ENCODE peak calls at places on chromosomes 4 and X, in five cellular contexts. R is H9, C is IMR-90, X is mesendoderm, P is neuronal stem cell. N is an unnamed sample.

GRCh38 chrX:25968920-25969319 is 169.2 kb upstream of the MAGEB18 start:
- DNase-seq in R (peak), C (no peak), X (peak), P (peak), N (no peak)

GRCh38 chr4:123740236-123740635 is 343.6 kb downstream of the SPRY1 start:
- DNase-seq in R (no peak), C (no peak), X (peak), P (no peak), N (no peak)

GRCh38 chr4:175930471-175930870 is 118.4 kb upstream of the GPM6A start:
- DNase-seq in R (no peak), C (no peak), X (peak), P (no peak), N (no peak)

GRCh38 chrX:1778817-1779216 is 164.0 kb downstream of the ASMT start:
- DNase-seq in R (no peak), C (no peak), X (no peak), P (no peak), N (no peak)

GRCh38 chrX:123860506-123860840 is 620 bp downstream of the XIAP start:
- DNase-seq in R (no peak), C (no peak), X (no peak), P (no peak), N (peak)

GRCh38 chr4:142493255-142493976 is 352.7 kb downstream of the INPP4B start:
- DNase-seq in R (no peak), C (peak), X (no peak), P (no peak), N (no peak)

GRCh38 chrX:77009691-77010090 is 437.5 kb upstream of the FGF16 start:
- DNase-seq in R (no peak), C (peak), X (no peak), P (no peak), N (no peak)

GRCh38 chrX:22634081-22634480 is 361.4 kb downstream of the CBLL2 start:
- DNase-seq in R (no peak), C (peak), X (no peak), P (no peak), N (no peak)

GRCh38 chrX:9535101-9535500 is 70.2 kb downstream of the TBL1X start:
- DNase-seq in R (no peak), C (peak), X (no peak), P (no peak), N (no peak)

GRCh38 chr4:168451744-168452394 is 28.4 kb downstream of the DDX60L start:
- DNase-seq in R (no peak), C (peak), X (peak), P (no peak), N (peak)

GRCh38 chrX:129747533-129747932 is 8.8 kb downstream of the XPNPEP2 start:
- DNase-seq in R (no peak), C (no peak), X (no peak), P (no peak), N (no peak)

GRCh38 chrX:39418132-39418935 is 617.1 kb downstream of the MID1IP1 start:
- DNase-seq in R (no peak), C (no peak), X (no peak), P (no peak), N (no peak)

GRCh38 chr4:88442636-88443260 is 14.2 kb upstream of the HERC5 start:
- DNase-seq in R (no peak), C (no peak), X (peak), P (no peak), N (no peak)

GRCh38 chrX:8044861-8045434 is 117.7 kb upstream of the PNPLA4 start:
- DNase-seq in R (no peak), C (no peak), X (no peak), P (no peak), N (no peak)

GRCh38 chr4:76088719-76089118 is 14.2 kb downstream of the ART3 start:
- DNase-seq in R (no peak), C (no peak), X (no peak), P (no peak), N (no peak)

GRCh38 chr4:27278615-27279014 is 418.0 kb downstream of the STIM2 start:
- DNase-seq in R (peak), C (peak), X (peak), P (peak), N (peak)

GRCh38 chrX:96611619-96612362 is 72.9 kb upstream of the DIAPH2 start:
- DNase-seq in R (no peak), C (peak), X (peak), P (no peak), N (no peak)

GRCh38 chr4:108432418-108432817 is 188.0 kb upstream of the RPL34 start:
- DNase-seq in R (no peak), C (no peak), X (no peak), P (no peak), N (no peak)

GRCh38 chrX:74534569-74535038 is 79.8 kb downstream of the RLIM start:
- DNase-seq in R (no peak), C (peak), X (peak), P (no peak), N (peak)

GRCh38 chr4:78735697-78736096 is 40.5 kb upstream of the BMP2K start:
- DNase-seq in R (no peak), C (no peak), X (no peak), P (no peak), N (no peak)

GRCh38 chr4:181524455-181524854 is 718.7 kb upstream of the TENM3 start:
- DNase-seq in R (no peak), C (no peak), X (no peak), P (no peak), N (no peak)

GRCh38 chr4:158538176-158538575 is 16.5 kb downstream of the RXFP1 start:
- DNase-seq in R (no peak), C (peak), X (peak), P (no peak), N (peak)

GRCh38 chr4:154908168-154908567 is 127.1 kb downstream of the RBM46 start:
- DNase-seq in R (no peak), C (no peak), X (no peak), P (no peak), N (no peak)

GRCh38 chr4:125104616-125105015 is 210.1 kb upstream of the FAT4 start:
- DNase-seq in R (no peak), C (peak), X (no peak), P (no peak), N (no peak)

GRCh38 chrX:151687635-151688034 is 7.6 kb upstream of the PRRG3 start:
- DNase-seq in R (no peak), C (no peak), X (no peak), P (no peak), N (no peak)

GRCh38 chr4:57023104-57023503 is 44.4 kb downstream of the POLR2B start:
- DNase-seq in R (no peak), C (peak), X (no peak), P (no peak), N (no peak)

GRCh38 chrX:152646961-152647360 is 9.3 kb downstream of the GABRQ start:
- DNase-seq in R (no peak), C (no peak), X (no peak), P (no peak), N (no peak)

GRCh38 chrX:15524417-15524816 is 23.8 kb downstream of the BMX start:
- DNase-seq in R (no peak), C (peak), X (no peak), P (no peak), N (no peak)

GRCh38 chr4:154616287-154616686 is 3.8 kb upstream of the FGG start:
- DNase-seq in R (no peak), C (no peak), X (no peak), P (no peak), N (no peak)

GRCh38 chrX:24479924-24480722 is 15.0 kb downstream of the PDK3 start:
- DNase-seq in R (no peak), C (peak), X (no peak), P (no peak), N (peak)

GRCh38 chrX:136752796-136753195 is 27.9 kb downstream of the ARHGEF6 start:
- DNase-seq in R (no peak), C (peak), X (no peak), P (no peak), N (no peak)

GRCh38 chrX:19805054-19805690 is 82.2 kb downstream of the SH3KBP1 start:
- DNase-seq in R (no peak), C (no peak), X (no peak), P (no peak), N (no peak)

DNA sequence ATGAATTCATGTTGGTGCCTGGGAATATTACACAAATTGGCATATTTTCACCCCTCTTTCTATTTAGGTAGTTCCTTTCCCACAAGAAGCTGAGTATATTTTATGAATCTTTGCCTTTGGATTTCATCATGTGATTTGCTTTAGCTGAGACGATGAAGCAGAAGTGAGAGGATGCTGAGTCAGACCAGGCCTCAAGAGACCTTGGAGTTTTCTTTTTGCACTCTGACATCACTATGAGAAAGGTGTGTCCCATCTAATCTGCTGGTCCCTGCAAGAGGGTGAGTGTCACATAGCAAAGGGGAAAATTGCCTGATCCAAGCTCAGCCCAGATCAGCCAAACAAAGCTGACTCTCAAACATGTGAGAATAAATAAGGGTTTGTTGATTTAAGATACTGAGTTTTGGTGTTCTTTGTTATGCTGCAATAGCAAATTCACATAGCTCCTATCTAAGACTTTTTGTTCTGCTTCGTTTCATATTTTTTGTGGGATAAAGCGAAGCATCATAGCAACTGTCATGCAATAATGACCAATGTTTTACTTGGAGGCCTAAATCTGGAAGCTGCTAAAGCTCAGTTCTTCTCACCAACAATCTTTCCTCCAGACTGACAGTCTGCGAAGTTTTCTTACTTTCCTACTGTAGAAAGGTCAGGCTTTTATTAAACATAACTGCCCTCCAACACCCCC is 176.9 kb downstream of the PDHA2 start:
- DNase-seq in R (no peak), C (no peak), X (peak), P (no peak), N (no peak)
- H3K4me2 ChIP-seq in R (no peak), C (no peak), X (no peak), P (no peak), N (no peak)

GRCh38 chr4:156767911-156768415 is 203.6 kb downstream of the PDGFC start:
- DNase-seq in R (no peak), C (no peak), X (no peak), P (no peak), N (no peak)

GRCh38 chr4:156764145-156764544 is 207.5 kb downstream of the PDGFC start:
- DNase-seq in R (no peak), C (no peak), X (no peak), P (no peak), N (peak)

GRCh38 chr4:156764846-156765245 is 206.8 kb downstream of the PDGFC start:
- DNase-seq in R (no peak), C (no peak), X (no peak), P (no peak), N (no peak)

GRCh38 chr4:156765277-156765676 is 206.3 kb downstream of the PDGFC start:
- DNase-seq in R (no peak), C (peak), X (no peak), P (no peak), N (no peak)

GRCh38 chr4:156766846-156767245 is 204.8 kb downstream of the PDGFC start:
- DNase-seq in R (no peak), C (peak), X (no peak), P (no peak), N (no peak)
- H2BK5ac ChIP-seq in R (no peak), C (peak), X (no peak), P (no peak), N (no peak)

DNA sequence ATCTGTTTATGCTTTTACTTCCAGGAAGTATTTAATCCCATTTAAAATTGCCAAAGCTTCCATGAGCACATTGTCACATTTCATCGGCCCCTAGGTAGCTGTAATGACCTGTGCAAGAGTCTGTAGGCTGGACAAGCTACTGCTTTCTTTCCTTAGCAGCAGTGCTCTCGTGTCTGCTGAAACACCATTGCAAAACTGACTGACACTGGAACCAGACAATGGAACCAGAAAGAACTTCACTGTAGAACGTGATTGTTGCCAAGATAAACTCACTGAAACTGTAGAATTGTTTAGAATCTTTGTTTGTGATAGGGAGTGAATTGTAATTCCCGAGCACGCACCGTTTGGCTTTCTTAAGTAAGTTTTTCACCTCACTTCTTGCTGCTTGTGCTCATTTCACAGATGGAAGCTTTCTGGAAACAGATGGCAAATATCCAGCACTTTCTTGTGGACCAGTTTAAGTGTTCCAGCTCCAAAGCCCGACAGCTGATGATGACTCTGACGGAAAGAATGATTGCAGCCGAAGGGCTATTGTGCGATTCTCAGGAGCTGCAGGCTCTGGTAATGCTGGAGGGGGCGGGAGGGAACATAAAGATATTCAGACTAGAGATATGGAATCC is 36.9 kb downstream of the EVC start:
- DNase-seq in R (no peak), C (peak), X (no peak), P (no peak), N (peak)
- H3K9ac ChIP-seq in R (no peak), C (no peak), X (no peak), P (no peak), N (no peak)

GRCh38 chr4:73821325-73821724 is 15.2 kb upstream of the CXCL6 start:
- DNase-seq in R (no peak), C (no peak), X (no peak), P (no peak), N (no peak)

GRCh38 chr4:73815145-73815544 is 21.3 kb upstream of the CXCL6 start:
- DNase-seq in R (no peak), C (peak), X (no peak), P (no peak), N (no peak)

GRCh38 chr4:73814679-73815078 is 21.8 kb upstream of the CXCL6 start:
- DNase-seq in R (no peak), C (no peak), X (no peak), P (no peak), N (no peak)

GRCh38 chr4:73816814-73817213 is 19.7 kb upstream of the CXCL6 start:
- DNase-seq in R (no peak), C (peak), X (no peak), P (no peak), N (no peak)

DNA sequence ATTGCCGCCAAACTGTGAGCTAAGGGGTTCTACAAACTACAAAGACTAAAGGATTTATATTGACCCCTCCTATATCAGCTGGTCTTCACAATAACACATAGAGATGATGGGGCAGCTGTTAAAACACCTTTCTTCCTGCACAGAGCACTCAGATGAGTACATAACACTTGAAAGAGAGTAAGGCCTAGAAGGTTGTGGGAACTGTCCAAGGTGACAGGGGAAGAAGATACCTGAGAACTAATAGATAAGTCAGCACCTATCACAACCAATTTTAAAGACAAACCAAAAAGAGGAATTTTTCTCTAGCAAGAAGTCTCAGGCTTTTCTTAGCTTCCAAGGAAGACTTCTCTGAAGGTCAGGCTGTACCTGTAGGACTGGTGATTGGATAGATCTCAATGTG is 19.1 kb upstream of the CXCL6 start:
- DNase-seq in R (no peak), C (no peak), X (peak), P (no peak), N (no peak)
- H3K4me2 ChIP-seq in R (no peak), C (no peak), X (no peak), P (no peak), N (no peak)

DNA sequence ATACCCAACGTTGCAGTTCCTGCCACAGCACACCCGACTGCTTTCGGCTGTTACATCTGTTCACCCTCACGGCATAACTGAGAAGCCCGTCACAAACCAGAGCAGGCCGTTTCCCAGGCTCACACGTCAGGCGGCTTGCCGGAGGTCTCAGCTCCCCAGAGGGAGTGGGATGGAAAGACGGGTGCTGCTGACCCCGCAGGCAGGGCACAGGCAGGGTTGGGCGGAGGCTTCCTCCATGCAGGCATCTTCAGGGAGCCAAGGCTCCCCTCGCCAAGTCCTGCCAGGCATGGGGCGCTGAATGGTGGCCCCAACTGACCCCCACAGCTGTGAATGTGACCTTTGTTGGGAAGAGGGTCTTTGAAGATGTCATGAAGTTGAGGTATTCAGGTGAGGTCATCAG is 57.5 kb downstream of the ACOX3 start:
- DNase-seq in R (no peak), C (no peak), X (no peak), P (no peak), N (no peak)
- H2BK5ac ChIP-seq in R (no peak), C (no peak), X (no peak), P (no peak), N (no peak)

DNA sequence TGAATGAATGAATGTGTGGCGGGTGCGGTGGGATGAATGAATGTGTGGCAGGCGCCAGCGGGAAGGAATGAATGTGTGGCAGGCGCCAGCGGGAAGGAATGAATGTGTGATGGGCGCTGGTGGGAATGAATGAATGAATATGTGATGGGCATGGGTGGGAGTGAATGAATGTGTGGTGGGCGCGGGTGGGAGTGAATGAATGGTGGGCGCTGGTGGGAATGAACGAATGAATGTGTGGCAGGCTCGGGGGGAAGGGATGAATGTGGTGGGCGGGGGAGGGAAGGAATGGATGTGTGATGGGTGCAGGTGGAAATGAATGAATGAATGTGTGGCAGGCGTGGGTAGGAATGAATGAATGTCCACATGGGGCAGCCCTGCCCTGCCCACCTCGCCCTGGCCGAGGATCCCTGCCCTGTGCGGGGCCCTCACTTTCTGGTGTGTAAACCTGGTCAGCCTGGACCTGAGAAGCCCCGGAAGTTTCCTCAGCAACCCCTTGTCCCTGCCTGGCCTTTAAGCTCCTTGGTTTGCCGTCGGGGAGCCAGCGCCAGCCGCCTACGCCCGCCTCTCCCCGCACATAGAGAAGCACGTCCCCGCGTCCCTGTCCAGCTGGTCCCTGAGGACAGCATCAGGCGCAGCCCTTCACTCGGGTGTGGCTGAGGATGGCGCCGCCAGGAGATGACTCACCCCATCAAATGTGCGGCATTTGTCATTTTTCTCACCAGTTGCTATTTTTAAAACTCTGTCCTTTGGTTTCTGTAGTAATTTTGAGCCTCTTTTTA is 112.8 kb upstream of the LRPAP1 start:
- DNase-seq in R (no peak), C (no peak), X (no peak), P (no peak), N (peak)
- H3K9ac ChIP-seq in R (no peak), C (no peak), X (no peak), P (no peak), N (no peak)

DNA sequence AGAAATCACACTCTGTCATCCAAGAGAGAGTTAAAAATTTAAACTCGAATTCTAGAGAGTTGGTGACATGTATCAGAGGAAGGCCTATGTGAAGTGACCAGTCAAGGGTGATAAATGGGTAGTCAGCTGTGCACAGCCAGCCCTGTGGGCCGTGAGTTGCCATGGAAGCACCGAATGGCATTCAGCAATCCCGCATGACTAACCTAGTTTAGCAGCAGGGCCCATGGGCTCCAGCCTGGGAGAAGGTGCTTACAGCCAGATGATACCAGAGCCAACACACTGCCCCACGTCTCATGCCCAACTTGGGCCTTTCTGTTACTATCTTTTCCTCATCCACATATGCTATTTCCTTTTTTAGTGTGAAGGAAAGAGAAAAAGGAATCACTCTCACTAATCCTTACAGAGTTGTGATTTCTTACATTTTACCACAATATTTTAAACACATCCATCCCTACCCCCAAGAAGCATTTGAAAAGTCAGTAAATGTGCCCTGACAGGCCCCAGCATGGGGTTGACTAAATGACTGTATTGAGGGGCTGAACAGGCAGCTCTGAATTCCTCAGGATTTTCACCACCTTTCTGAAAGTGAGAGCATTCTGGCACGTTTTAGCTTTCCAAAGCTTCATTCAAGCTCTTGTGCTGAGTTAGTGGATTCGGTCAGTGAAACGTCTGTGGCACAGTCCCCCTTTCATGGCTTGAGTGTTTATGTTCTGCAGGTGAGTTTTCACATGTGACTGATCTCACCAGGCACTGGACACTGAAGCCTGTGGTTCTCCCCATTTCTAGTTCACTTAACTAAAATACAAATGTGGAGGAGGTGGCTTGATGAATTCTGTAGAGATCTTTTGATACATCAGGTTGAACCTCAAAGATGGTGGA is 104.3 kb downstream of the AFF1 start:
- DNase-seq in R (peak), C (peak), X (peak), P (peak), N (peak)
- H3K4me2 ChIP-seq in R (no peak), C (peak), X (no peak), P (peak), N (no peak)